ENCODE peak calls at places on chromosomes 3 and 15, in four cellular contexts. One of them, this sample, is unnamed.
A peak's percentile ranks its signal among the peaks of the same experiment; 100 is the strongest.

GRCh38 chr3:129005526-129006303 is 4.6 kb downstream of the EFCC1 start:
- DNase-seq in H9: no peak
- DNase-seq in CD8-positive, alpha-beta memory T cell: no peak
- DNase-seq in hepatocyte: no peak
- DNase-seq in this sample: no peak

GRCh38 chr3:58899159-58899952 is 150.5 kb downstream of the CFAP20DC start:
- DNase-seq in CD8-positive, alpha-beta memory T cell: no peak
- DNase-seq in H9: peak; percentile 26
- DNase-seq in hepatocyte: peak; percentile 20
- DNase-seq in this sample: no peak

GRCh38 chr15:51727141-51727897 is 10.1 kb downstream of the LYSMD2 start:
- DNase-seq in CD8-positive, alpha-beta memory T cell: no peak
- DNase-seq in hepatocyte: no peak
- DNase-seq in H9: no peak
- DNase-seq in this sample: no peak

GRCh38 chr15:77409259-77410156 is 10.4 kb downstream of the PEAK1 start:
- DNase-seq in hepatocyte: no peak
- DNase-seq in CD8-positive, alpha-beta memory T cell: peak; percentile 38
- DNase-seq in H9: no peak
- DNase-seq in this sample: no peak

GRCh38 chr3:156655819-156656566 is 18.4 kb upstream of the TIPARP start:
- DNase-seq in hepatocyte: no peak
- DNase-seq in CD8-positive, alpha-beta memory T cell: no peak
- DNase-seq in H9: no peak
- DNase-seq in this sample: no peak

GRCh38 chr3:121670676-121671075 is 10.0 kb upstream of the HCLS1 start:
- DNase-seq in hepatocyte: no peak
- DNase-seq in H9: no peak
- DNase-seq in CD8-positive, alpha-beta memory T cell: no peak
- DNase-seq in this sample: no peak

GRCh38 chr15:57440167-57440566 is 63.9 kb downstream of the CGNL1 start:
- DNase-seq in CD8-positive, alpha-beta memory T cell: no peak
- DNase-seq in hepatocyte: no peak
- DNase-seq in H9: no peak
- DNase-seq in this sample: no peak

GRCh38 chr15:100116416-100117190 is 225.2 kb downstream of the ADAMTS17 start:
- DNase-seq in H9: no peak
- DNase-seq in CD8-positive, alpha-beta memory T cell: no peak
- DNase-seq in hepatocyte: no peak
- DNase-seq in this sample: peak; percentile 94

GRCh38 chr3:192986399-192986798 is 68.7 kb upstream of the MB21D2 start:
- DNase-seq in CD8-positive, alpha-beta memory T cell: no peak
- DNase-seq in H9: no peak
- DNase-seq in hepatocyte: no peak
- DNase-seq in this sample: no peak

GRCh38 chr3:114860526-114860925 is 286.6 kb downstream of the ZBTB20 start:
- DNase-seq in CD8-positive, alpha-beta memory T cell: no peak
- DNase-seq in hepatocyte: no peak
- DNase-seq in H9: no peak
- DNase-seq in this sample: no peak

GRCh38 chr15:31482122-31482922 is 155.7 kb downstream of the KLF13 start:
- DNase-seq in H9: peak; percentile 29
- DNase-seq in CD8-positive, alpha-beta memory T cell: no peak
- DNase-seq in hepatocyte: no peak
- DNase-seq in this sample: no peak

GRCh38 chr3:52268036-52268435 is 10.4 kb downstream of the WDR82 start:
- DNase-seq in hepatocyte: no peak
- DNase-seq in H9: no peak
- DNase-seq in CD8-positive, alpha-beta memory T cell: no peak
- DNase-seq in this sample: no peak

GRCh38 chr3:48784426-48785120 is 63.1 kb downstream of the PRKAR2A start:
- DNase-seq in hepatocyte: no peak
- DNase-seq in H9: no peak
- DNase-seq in CD8-positive, alpha-beta memory T cell: no peak
- DNase-seq in this sample: no peak

GRCh38 chr3:190036631-190037030 is 84.1 kb downstream of the P3H2 start:
- DNase-seq in H9: no peak
- DNase-seq in CD8-positive, alpha-beta memory T cell: no peak
- DNase-seq in hepatocyte: peak; percentile 63
- DNase-seq in this sample: no peak

GRCh38 chr3:63386568-63386967 is 108.5 kb downstream of the SYNPR start:
- DNase-seq in CD8-positive, alpha-beta memory T cell: no peak
- DNase-seq in hepatocyte: no peak
- DNase-seq in H9: peak; percentile 70
- DNase-seq in this sample: no peak

GRCh38 chr15:28907338-28907961 is 21.7 kb downstream of the APBA2 start:
- DNase-seq in CD8-positive, alpha-beta memory T cell: no peak
- DNase-seq in H9: no peak
- DNase-seq in hepatocyte: no peak
- DNase-seq in this sample: no peak

GRCh38 chr3:49813497-49814174 is at the start of gene UBA7:
- DNase-seq in H9: no peak
- DNase-seq in CD8-positive, alpha-beta memory T cell: peak; percentile 51
- DNase-seq in hepatocyte: peak; percentile 55
- DNase-seq in this sample: peak; percentile 43

GRCh38 chr3:7433073-7433472 is 572.2 kb downstream of the GRM7 start:
- DNase-seq in H9: no peak
- DNase-seq in CD8-positive, alpha-beta memory T cell: no peak
- DNase-seq in hepatocyte: no peak
- DNase-seq in this sample: no peak

GRCh38 chr3:16767006-16767405 is 117.7 kb upstream of the PLCL2 start:
- DNase-seq in CD8-positive, alpha-beta memory T cell: no peak
- DNase-seq in hepatocyte: no peak
- DNase-seq in H9: peak; percentile 35
- DNase-seq in this sample: no peak

GRCh38 chr3:101117981-101118380 is 124.8 kb upstream of the ABI3BP start:
- DNase-seq in CD8-positive, alpha-beta memory T cell: no peak
- DNase-seq in hepatocyte: peak; percentile 16
- DNase-seq in H9: no peak
- DNase-seq in this sample: no peak

GRCh38 chr3:158842946-158843345 is 41.1 kb downstream of the MFSD1 start:
- DNase-seq in hepatocyte: no peak
- DNase-seq in H9: no peak
- DNase-seq in CD8-positive, alpha-beta memory T cell: no peak
- DNase-seq in this sample: no peak

GRCh38 chr3:4340411-4341335 is 37.5 kb downstream of the SETMAR start:
- DNase-seq in CD8-positive, alpha-beta memory T cell: no peak
- DNase-seq in H9: no peak
- DNase-seq in hepatocyte: peak; percentile 13
- DNase-seq in this sample: no peak

GRCh38 chr3:157789162-157789561 is 285.9 kb upstream of the VEPH1 start:
- DNase-seq in CD8-positive, alpha-beta memory T cell: no peak
- DNase-seq in hepatocyte: no peak
- DNase-seq in H9: no peak
- DNase-seq in this sample: no peak

GRCh38 chr15:78457101-78457500 is 19.1 kb downstream of the IREB2 start:
- DNase-seq in H9: no peak
- DNase-seq in CD8-positive, alpha-beta memory T cell: no peak
- DNase-seq in hepatocyte: no peak
- DNase-seq in this sample: no peak

GRCh38 chr15:78453447-78453846 is 15.4 kb downstream of the IREB2 start:
- DNase-seq in hepatocyte: no peak
- DNase-seq in H9: no peak
- DNase-seq in CD8-positive, alpha-beta memory T cell: no peak
- DNase-seq in this sample: no peak

GRCh38 chr15:78455749-78456148 is 17.7 kb downstream of the IREB2 start:
- DNase-seq in hepatocyte: peak; percentile 34
- DNase-seq in H9: no peak
- DNase-seq in CD8-positive, alpha-beta memory T cell: no peak
- DNase-seq in this sample: peak; percentile 29

GRCh38 chr15:78454992-78455391 is 17.0 kb downstream of the IREB2 start:
- DNase-seq in hepatocyte: no peak
- DNase-seq in CD8-positive, alpha-beta memory T cell: no peak
- DNase-seq in H9: no peak
- DNase-seq in this sample: no peak

DNA sequence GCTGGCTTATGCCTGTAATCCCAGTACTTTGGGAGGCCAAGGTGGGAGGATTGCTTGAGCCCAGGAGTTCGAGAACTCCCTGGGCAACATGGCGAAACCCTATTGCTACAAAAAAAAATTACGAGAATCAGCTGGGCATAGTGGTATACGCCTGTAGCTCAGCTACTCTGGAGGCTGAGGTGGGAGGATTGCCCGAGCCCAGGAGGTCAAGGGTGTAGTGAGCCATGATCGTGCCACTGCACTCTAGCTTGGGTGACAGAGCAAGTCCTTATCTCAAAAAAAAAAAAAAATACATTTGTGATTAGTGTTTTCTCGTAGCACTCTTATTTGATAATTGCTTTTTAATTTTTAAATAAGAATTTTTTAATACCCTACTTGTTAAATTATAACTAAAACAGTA is 18.4 kb downstream of the IREB2 start:
- DNase-seq in CD8-positive, alpha-beta memory T cell: no peak
- DNase-seq in H9: no peak
- DNase-seq in hepatocyte: no peak
- DNase-seq in this sample: no peak
- H3K4me1 ChIP-seq in CD8-positive, alpha-beta memory T cell: peaks cover 65% of the 10 kb centered on the region
- H3K4me1 ChIP-seq in H9: peaks cover 10% of the 10 kb centered on the region
- H3K4me1 ChIP-seq in hepatocyte: peaks cover 41% of the 10 kb centered on the region
- H3K4me1 ChIP-seq in this sample: peaks cover 59% of the 10 kb centered on the region

GRCh38 chr15:74398183-74398582 is 30.7 kb upstream of the CYP11A1 start:
- DNase-seq in CD8-positive, alpha-beta memory T cell: no peak
- DNase-seq in H9: no peak
- DNase-seq in hepatocyte: no peak
- DNase-seq in this sample: no peak

GRCh38 chr15:74399511-74400312 is 32.3 kb upstream of the CYP11A1 start:
- DNase-seq in H9: no peak
- DNase-seq in hepatocyte: no peak
- DNase-seq in CD8-positive, alpha-beta memory T cell: peak; percentile 65
- DNase-seq in this sample: no peak

GRCh38 chr15:74400313-74400850 is 32.9 kb upstream of the CYP11A1 start:
- DNase-seq in hepatocyte: no peak
- DNase-seq in CD8-positive, alpha-beta memory T cell: no peak
- DNase-seq in H9: no peak
- DNase-seq in this sample: no peak

GRCh38 chr15:74397239-74398068 is 30.0 kb upstream of the CYP11A1 start:
- DNase-seq in H9: no peak
- DNase-seq in CD8-positive, alpha-beta memory T cell: no peak
- DNase-seq in hepatocyte: no peak
- DNase-seq in this sample: no peak

DNA sequence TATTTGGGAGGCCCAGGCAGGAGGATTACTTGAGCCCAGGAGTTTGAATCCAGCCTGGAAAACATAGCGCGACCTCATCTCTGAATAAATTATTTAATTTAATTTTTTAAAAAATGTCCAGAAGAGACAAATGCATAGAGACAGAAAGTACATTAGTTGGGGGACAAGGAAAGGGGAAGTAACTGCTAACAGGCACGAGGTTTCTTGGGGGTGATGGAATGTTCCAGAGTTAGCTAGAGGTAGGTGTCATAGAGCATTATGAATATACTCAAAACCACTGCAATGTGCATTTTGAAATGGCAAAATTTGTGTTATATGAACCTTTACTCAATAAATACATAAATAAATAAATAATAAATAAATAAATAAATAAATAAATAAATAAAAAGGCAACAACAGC is 31.7 kb upstream of the CYP11A1 start:
- DNase-seq in CD8-positive, alpha-beta memory T cell: no peak
- DNase-seq in hepatocyte: no peak
- DNase-seq in H9: no peak
- DNase-seq in this sample: no peak
- H3K4me1 ChIP-seq in CD8-positive, alpha-beta memory T cell: peaks cover 48% of the 10 kb centered on the region
- H3K4me1 ChIP-seq in hepatocyte: peaks cover 21% of the 10 kb centered on the region
- H3K4me1 ChIP-seq in H9: peaks cover 5% of the 10 kb centered on the region
- H3K4me1 ChIP-seq in this sample: no peaks in the 10 kb centered on the region

DNA sequence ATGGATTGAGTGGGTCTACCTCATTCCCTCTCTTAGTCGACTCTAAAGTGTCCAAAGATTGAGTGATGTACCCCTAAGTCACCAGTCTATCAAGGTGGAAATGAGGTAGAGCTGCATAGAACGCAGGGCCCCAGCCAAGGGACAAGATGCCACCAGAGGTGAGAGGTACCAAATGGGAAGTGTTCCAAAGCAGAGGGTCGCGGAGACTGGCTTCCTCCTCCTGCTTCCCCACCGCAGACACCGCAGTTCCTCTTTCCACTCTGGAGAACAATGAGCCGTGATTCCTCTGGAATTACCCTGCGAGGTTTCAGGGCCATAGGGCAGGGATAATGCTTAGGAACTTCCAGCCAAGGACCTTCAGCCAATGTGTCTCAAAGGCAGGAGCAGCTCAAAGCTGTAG is 55.8 kb downstream of the DAPK2 start:
- DNase-seq in H9: no peak
- DNase-seq in hepatocyte: no peak
- DNase-seq in CD8-positive, alpha-beta memory T cell: no peak
- DNase-seq in this sample: no peak
- H3K4me1 ChIP-seq in H9: no peaks in the 10 kb centered on the region
- H3K4me1 ChIP-seq in hepatocyte: peaks cover 7% of the 10 kb centered on the region
- H3K4me1 ChIP-seq in CD8-positive, alpha-beta memory T cell: no peaks in the 10 kb centered on the region
- H3K4me1 ChIP-seq in this sample: peaks cover 63% of the 10 kb centered on the region

GRCh38 chr15:58477228-58477627 is 45.4 kb downstream of the LIPC start:
- DNase-seq in hepatocyte: no peak
- DNase-seq in CD8-positive, alpha-beta memory T cell: no peak
- DNase-seq in H9: no peak
- DNase-seq in this sample: no peak
- H3K4me1 ChIP-seq in hepatocyte: peaks cover 26% of the 10 kb centered on the region
- H3K4me1 ChIP-seq in CD8-positive, alpha-beta memory T cell: peaks cover 51% of the 10 kb centered on the region
- H3K4me1 ChIP-seq in H9: no peaks in the 10 kb centered on the region
- H3K4me1 ChIP-seq in this sample: no peaks in the 10 kb centered on the region

GRCh38 chr3:169739067-169739466 is 25.8 kb downstream of the TERC start:
- DNase-seq in CD8-positive, alpha-beta memory T cell: no peak
- DNase-seq in H9: no peak
- DNase-seq in hepatocyte: no peak
- DNase-seq in this sample: no peak
- H3K4me1 ChIP-seq in CD8-positive, alpha-beta memory T cell: no peaks in the 10 kb centered on the region
- H3K4me1 ChIP-seq in H9: no peaks in the 10 kb centered on the region
- H3K4me1 ChIP-seq in hepatocyte: no peaks in the 10 kb centered on the region
- H3K4me1 ChIP-seq in this sample: no peaks in the 10 kb centered on the region

GRCh38 chr3:187025254-187025655 is 94.9 kb downstream of the ST6GAL1 start:
- DNase-seq in hepatocyte: no peak
- DNase-seq in H9: no peak
- DNase-seq in CD8-positive, alpha-beta memory T cell: peak; percentile 53
- DNase-seq in this sample: no peak
- H3K4me1 ChIP-seq in hepatocyte: peaks cover 5% of the 10 kb centered on the region
- H3K4me1 ChIP-seq in H9: no peaks in the 10 kb centered on the region
- H3K4me1 ChIP-seq in CD8-positive, alpha-beta memory T cell: peaks cover 75% of the 10 kb centered on the region
- H3K4me1 ChIP-seq in this sample: no peaks in the 10 kb centered on the region

GRCh38 chr3:79410136-79410535 is 357.7 kb downstream of the ROBO1 start:
- DNase-seq in CD8-positive, alpha-beta memory T cell: no peak
- DNase-seq in hepatocyte: no peak
- DNase-seq in H9: no peak
- DNase-seq in this sample: no peak
- H3K4me1 ChIP-seq in CD8-positive, alpha-beta memory T cell: no peaks in the 10 kb centered on the region
- H3K4me1 ChIP-seq in hepatocyte: no peaks in the 10 kb centered on the region
- H3K4me1 ChIP-seq in H9: no peaks in the 10 kb centered on the region
- H3K4me1 ChIP-seq in this sample: peaks cover under 1% of the 10 kb centered on the region

This sample was measured in psoas muscle.